ENCODE peak calls at places on chromosomes 12 and 14, in eight cellular contexts. I is ACHN; S is HepG2; K is A549; G is activated CD4-positive, alpha-beta memory T cell treated with anti-CD3 and anti-CD28 coated beads, Interleukin-2, amount 10 ng/mL, durations not matched to agents 7 days and 5 days; Q is stimulated activated CD4-positive, alpha-beta T cell treated with anti-CD3 and anti-CD28 coated beads, Interleukin-4, amount 100 ng/mL, for 1 hour; O is GM20000; M is CD8-positive, alpha-beta memory T cell. P is an unnamed sample.

GRCh38 chr14:90019824-90020523 is 41.8 kb upstream of the KCNK13 start:
- DNase-seq in I (no peak), S (no peak), K (no peak), G (no peak), Q (no peak), O (no peak), M (no peak), P (no peak)

GRCh38 chr12:120534703-120535655 is 823 bp downstream of the RNF10 start:
- DNase-seq in I (peak; percentile 87), S (no peak), K (peak; percentile 64), G (peak; percentile 58), Q (peak; percentile 54), O (peak; percentile 75), M (peak; percentile 37), P (peak; percentile 67)

GRCh38 chr12:24066865-24067264 is 117.4 kb upstream of the SOX5 start:
- DNase-seq in I (no peak), S (no peak), K (no peak), G (no peak), Q (no peak), O (no peak), M (no peak), P (no peak)

GRCh38 chr12:53345486-53346195 is 9.5 kb upstream of the SP7 start:
- DNase-seq in I (no peak), S (no peak), K (no peak), G (no peak), Q (no peak), O (peak; percentile 3), M (no peak), P (no peak)

GRCh38 chr12:57899010-57899662 is 42.2 kb upstream of the ATP23 start:
- DNase-seq in I (peak; percentile 60), S (no peak), K (no peak), G (peak; percentile 83), Q (peak; percentile 77), O (peak; percentile 87), M (peak; percentile 72), P (peak; percentile 39)

GRCh38 chr12:101967506-101967905 is 90.1 kb downstream of the DRAM1 start:
- DNase-seq in I (no peak), S (no peak), K (no peak), G (no peak), Q (no peak), O (no peak), M (no peak), P (no peak)

GRCh38 chr14:55749201-55749812 is 169.3 kb downstream of the KTN1 start:
- DNase-seq in I (no peak), S (no peak), K (no peak), G (no peak), Q (no peak), O (no peak), M (no peak), P (no peak)

GRCh38 chr12:123358035-123358434 is 6.6 kb downstream of the SBNO1 start:
- DNase-seq in I (no peak), S (no peak), K (no peak), G (no peak), Q (no peak), O (no peak), M (no peak), P (no peak)

GRCh38 chr12:6774557-6775062 is 2.3 kb downstream of the LAG3 start:
- DNase-seq in I (no peak), S (no peak), K (no peak), G (peak; percentile 42), Q (no peak), O (no peak), M (peak; percentile 55), P (no peak)

GRCh38 chr12:26378721-26379120 is 183.3 kb downstream of the SSPN start:
- DNase-seq in I (no peak), S (no peak), K (no peak), G (no peak), Q (no peak), O (no peak), M (no peak), P (no peak)

GRCh38 chr14:39426605-39427004 is 5.6 kb downstream of the FBXO33 start:
- DNase-seq in I (peak; percentile 44), S (peak; percentile 56), K (no peak), G (no peak), Q (no peak), O (peak; percentile 20), M (no peak), P (no peak)

GRCh38 chr12:40002178-40003169 is 103.4 kb downstream of the SLC2A13 start:
- DNase-seq in I (peak; percentile 95), S (peak; percentile 54), K (peak; percentile 38), G (no peak), Q (no peak), O (no peak), M (no peak), P (peak; percentile 34)

GRCh38 chr12:65673732-65674131 is 150.6 kb upstream of the HMGA2 start:
- DNase-seq in I (peak; percentile 60), S (no peak), K (no peak), G (no peak), Q (no peak), O (no peak), M (no peak), P (no peak)

GRCh38 chr12:46711756-46712155 is 114.0 kb downstream of the SLC38A4 start:
- DNase-seq in I (no peak), S (no peak), K (no peak), G (no peak), Q (no peak), O (no peak), M (no peak), P (no peak)

GRCh38 chr12:106049105-106049504 is 89.6 kb downstream of the NUAK1 start:
- DNase-seq in I (no peak), S (no peak), K (no peak), G (no peak), Q (no peak), O (no peak), M (no peak), P (no peak)

GRCh38 chr12:32743264-32743663 is 12.4 kb downstream of the YARS2 start:
- DNase-seq in I (no peak), S (no peak), K (no peak), G (no peak), Q (no peak), O (no peak), M (no peak), P (no peak)

GRCh38 chr12:7242176-7243101 is 53.0 kb downstream of the PEX5 start:
- DNase-seq in I (no peak), S (no peak), K (no peak), G (no peak), Q (no peak), O (no peak), M (no peak), P (no peak)

GRCh38 chr14:23414254-23414653 is 6.2 kb upstream of the MYH6 start:
- DNase-seq in I (no peak), S (no peak), K (no peak), G (no peak), Q (no peak), O (no peak), M (no peak), P (no peak)

GRCh38 chr12:104137175-104137901 is 672 bp downstream of the NFYB start:
- DNase-seq in I (peak; percentile 90), S (peak; percentile 47), K (peak; percentile 41), G (peak; percentile 63), Q (peak; percentile 52), O (peak; percentile 61), M (peak; percentile 38), P (peak; percentile 46)

GRCh38 chr14:106776395-106776983 is 1250.1 kb downstream of the TMEM121 start:
- DNase-seq in I (no peak), S (no peak), K (no peak), G (no peak), Q (no peak), O (no peak), M (no peak), P (no peak)

GRCh38 chr12:12349711-12350665 is at the start of gene MANSC1:
- DNase-seq in I (peak; percentile 48), S (peak; percentile 24), K (peak; percentile 58), G (peak; percentile 65), Q (peak; percentile 53), O (peak; percentile 58), M (peak; percentile 37), P (peak; percentile 73)

GRCh38 chr12:96136129-96136528 is 58.0 kb upstream of the ELK3 start:
- DNase-seq in I (peak; percentile 56), S (no peak), K (no peak), G (no peak), Q (no peak), O (no peak), M (no peak), P (peak; percentile 12)

GRCh38 chr14:22546722-22547071 is 42.3 kb downstream of the DAD1 start:
- DNase-seq in I (no peak), S (no peak), K (no peak), G (no peak), Q (no peak), O (no peak), M (no peak), P (no peak)

GRCh38 chr12:80829767-80830166 is 108.0 kb downstream of the LIN7A start:
- DNase-seq in I (no peak), S (no peak), K (no peak), G (no peak), Q (no peak), O (no peak), M (no peak), P (no peak)

GRCh38 chr12:49828143-49829091 is at the start of gene NCKAP5L:
- DNase-seq in I (peak; percentile 99), S (peak; percentile 91), K (peak; percentile 97), G (peak; percentile 90), Q (peak; percentile 92), O (peak; percentile 97), M (peak; percentile 94), P (peak; percentile 88)